ENCODE peak calls at places on chromosomes 5 and 9, in four cellular contexts. V, E, U and W are unnamed samples.

GRCh38 chr9:36961568-36962360 is 72.3 kb downstream of the PAX5 start:
- DNase-seq in V (no peak), U (no peak), E (peak; percentile 68), W (no peak)

GRCh38 chr5:19676895-19677294 is 311.1 kb downstream of the CDH18 start:
- DNase-seq in V (no peak), U (no peak), E (no peak), W (no peak)

GRCh38 chr9:70340572-70340971 is 73.9 kb downstream of the KLF9 start:
- DNase-seq in E (peak; percentile 50), U (no peak), V (no peak), W (peak; percentile 35)

GRCh38 chr5:135034963-135035677 is 1.1 kb upstream of the PITX1 start:
- DNase-seq in U (no peak), E (peak; percentile 30), V (no peak), W (no peak)

GRCh38 chr9:2787065-2787464 is 56.8 kb downstream of the PUM3 start:
- DNase-seq in V (no peak), U (no peak), E (no peak), W (no peak)

GRCh38 chr5:16572289-16573015 is 44.3 kb downstream of the RETREG1 start:
- DNase-seq in U (no peak), V (no peak), E (no peak), W (no peak)

GRCh38 chr9:122498883-122499288 is 11.7 kb upstream of the OR1J2 start:
- DNase-seq in V (peak; percentile 7), E (peak; percentile 65), U (no peak), W (peak; percentile 47)

GRCh38 chr9:23830949-23831730 is 5.1 kb upstream of the ELAVL2 start:
- DNase-seq in E (peak; percentile 29), V (no peak), U (no peak), W (no peak)

GRCh38 chr9:114271556-114272510 is 51.1 kb upstream of the ORM1 start:
- DNase-seq in V (peak; percentile 55), E (peak; percentile 8), U (no peak), W (peak; percentile 44)

GRCh38 chr9:133986774-133987454 is 5.2 kb downstream of the VAV2 start:
- DNase-seq in U (no peak), V (no peak), E (no peak), W (no peak)

GRCh38 chr5:180400416-180400815 is 47.3 kb upstream of the GFPT2 start:
- DNase-seq in U (no peak), V (no peak), E (no peak), W (no peak)